ENCODE peak calls at places on chromosomes 6 and 20, in nine cellular contexts. U is GM20000; S is Panc1; L is CD4-positive, alpha-beta T cell; H is fibroblast of lung; A is fibroblast of mammary gland; Q is neural progenitor cell; F is H1; J is HFF-Myc. B is an unnamed sample.

GRCh38 chr6:75210885-75211739 is 5.3 kb upstream of the COL12A1 start:
- DNase-seq in F (no peak), J (no peak), H (peak; percentile 57), S (no peak), Q (peak; percentile 83), A (peak; percentile 78), L (peak; percentile 36), U (peak; percentile 44), B (no peak)

GRCh38 chr6:113271437-113271836 is 585.7 kb upstream of the MARCKS start:
- DNase-seq in F (no peak), A (peak; percentile 90), L (no peak), Q (no peak), J (peak; percentile 17), H (no peak), U (no peak), S (no peak), B (peak; percentile 22)

GRCh38 chr20:21315138-21315537 is 12.0 kb downstream of the XRN2 start:
- DNase-seq in U (no peak), L (no peak), H (peak; percentile 94), J (no peak), S (no peak), A (peak; percentile 90), F (no peak), Q (no peak), B (peak; percentile 56)

GRCh38 chr20:9066196-9066595 is 2.7 kb upstream of the PLCB4 start:
- DNase-seq in A (peak; percentile 54), J (no peak), H (no peak), Q (no peak), F (no peak), U (no peak), L (no peak), S (no peak), B (no peak)

GRCh38 chr6:15264902-15265761 is 19.3 kb downstream of the JARID2 start:
- DNase-seq in H (peak; percentile 74), J (no peak), U (no peak), Q (peak; percentile 77), L (no peak), S (no peak), F (no peak), A (peak; percentile 69), B (no peak)

GRCh38 chr6:153043719-153044118 is 41.2 kb upstream of the MTRF1L start:
- DNase-seq in S (no peak), L (no peak), A (no peak), Q (no peak), J (no peak), F (no peak), U (no peak), H (no peak), B (no peak)

GRCh38 chr6:44304282-44305199 is 8.6 kb downstream of the AARS2 start:
- DNase-seq in U (peak; percentile 71), S (no peak), F (no peak), H (peak; percentile 36), L (peak; percentile 19), A (peak; percentile 55), J (no peak), Q (peak; percentile 71), B (no peak)

GRCh38 chr20:49913399-49914047 is 1.8 kb downstream of the SPATA2 start:
- DNase-seq in L (no peak), J (no peak), F (no peak), Q (no peak), S (no peak), A (no peak), H (peak; percentile 32), U (no peak), B (no peak)

GRCh38 chr20:3045042-3045815 is 623 bp upstream of the MRPS26 start:
- DNase-seq in J (no peak), L (peak; percentile 24), Q (no peak), S (no peak), F (no peak), H (peak; percentile 76), U (peak; percentile 88), A (peak; percentile 79), B (no peak)

GRCh38 chr6:44452725-44453124 is 65.2 kb downstream of the CDC5L start:
- DNase-seq in A (peak; percentile 77), L (no peak), H (peak; percentile 64), U (no peak), Q (no peak), S (no peak), F (no peak), J (no peak), B (no peak)

GRCh38 chr6:139003751-139004150 is 15.7 kb upstream of the REPS1 start:
- DNase-seq in A (no peak), Q (no peak), L (no peak), U (no peak), F (no peak), J (no peak), H (no peak), S (no peak), B (no peak)

GRCh38 chr6:21384211-21384610 is 209.3 kb upstream of the SOX4 start:
- DNase-seq in H (peak; percentile 42), Q (no peak), L (no peak), U (no peak), J (no peak), A (no peak), S (no peak), F (no peak), B (no peak)

GRCh38 chr6:72832271-72832670 is 210.4 kb downstream of the KCNQ5 start:
- DNase-seq in Q (no peak), F (no peak), S (no peak), A (peak; percentile 31), H (no peak), J (no peak), U (no peak), L (no peak), B (no peak)

GRCh38 chr6:166761801-166762200 is 134.8 kb upstream of the RPS6KA2 start:
- DNase-seq in L (no peak), J (no peak), U (no peak), F (no peak), Q (no peak), A (no peak), H (no peak), S (no peak), B (no peak)

GRCh38 chr6:166765234-166765541 is 138.1 kb upstream of the RPS6KA2 start:
- DNase-seq in Q (no peak), A (no peak), J (no peak), F (no peak), H (no peak), S (no peak), U (no peak), L (no peak), B (no peak)

GRCh38 chr6:166766769-166767168 is 139.7 kb upstream of the RPS6KA2 start:
- DNase-seq in A (no peak), S (no peak), J (no peak), L (no peak), Q (no peak), F (no peak), H (no peak), U (no peak), B (no peak)

GRCh38 chr6:166764473-166765233 is 137.6 kb upstream of the RPS6KA2 start:
- DNase-seq in S (no peak), U (no peak), A (no peak), J (no peak), F (no peak), H (no peak), Q (no peak), L (no peak), B (no peak)

GRCh38 chr6:166763606-166764472 is 136.8 kb upstream of the RPS6KA2 start:
- DNase-seq in Q (no peak), L (no peak), A (no peak), F (no peak), U (no peak), J (no peak), H (no peak), S (no peak), B (no peak)
- TF ChIP-seq CTCF in Q (no peak), L (no peak), A (no peak), F (no peak), U (no peak), J (no peak), H (no peak), S (no peak), B (no peak)

DNA sequence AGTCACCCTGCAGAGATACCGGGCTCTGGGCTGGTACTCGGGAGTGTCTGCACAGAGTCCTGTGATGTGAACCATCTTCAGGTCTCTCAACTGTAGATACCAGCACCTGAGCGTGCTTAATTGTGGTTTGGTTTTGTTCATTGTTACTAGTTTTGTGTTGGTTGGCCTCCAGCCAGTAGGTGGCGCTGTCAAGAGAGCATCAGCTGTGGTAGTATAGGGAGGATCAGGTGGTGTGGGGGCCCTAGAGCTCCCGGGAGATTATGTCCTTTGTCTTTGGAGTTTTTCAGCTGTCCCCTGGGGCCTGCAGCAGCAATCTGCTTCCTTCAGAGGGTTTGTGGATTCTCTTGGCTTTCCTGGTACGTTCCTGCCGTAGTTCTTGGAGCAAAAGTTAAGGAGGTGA is 67.9 kb downstream of the CDYL start:
- DNase-seq in S (no peak), F (no peak), A (no peak), L (no peak), J (no peak), Q (no peak), H (no peak), U (no peak), B (no peak)
- TF ChIP-seq CTCF in S (peak; percentile 63), F (peak; percentile 64), A (peak; percentile 18), L (peak; percentile 26), J (peak; percentile 43), Q (peak; percentile 45), H (no peak), U (peak; percentile 4), B (no peak)

GRCh38 chr6:40536442-40536841 is 50.7 kb downstream of the LRFN2 start:
- DNase-seq in F (peak; percentile 38), U (no peak), H (no peak), S (no peak), Q (peak; percentile 53), A (no peak), J (no peak), L (no peak), B (no peak)
- TF ChIP-seq CTCF in F (peak; percentile 70), U (no peak), H (no peak), S (no peak), Q (peak; percentile 45), A (peak; percentile 4), J (peak; percentile 28), L (no peak), B (peak; percentile 3)

GRCh38 chr6:79989641-79990040 is 14.8 kb upstream of the TTK start:
- DNase-seq in J (no peak), U (no peak), Q (no peak), L (no peak), S (no peak), H (no peak), F (no peak), A (no peak), B (no peak)

GRCh38 chr6:79981647-79982046 is 22.8 kb upstream of the TTK start:
- DNase-seq in S (no peak), A (no peak), J (no peak), L (no peak), Q (no peak), U (no peak), H (no peak), F (no peak), B (no peak)

GRCh38 chr6:79985128-79985527 is 19.3 kb upstream of the TTK start:
- DNase-seq in F (no peak), L (no peak), U (no peak), Q (no peak), A (no peak), J (no peak), H (no peak), S (no peak), B (no peak)

DNA sequence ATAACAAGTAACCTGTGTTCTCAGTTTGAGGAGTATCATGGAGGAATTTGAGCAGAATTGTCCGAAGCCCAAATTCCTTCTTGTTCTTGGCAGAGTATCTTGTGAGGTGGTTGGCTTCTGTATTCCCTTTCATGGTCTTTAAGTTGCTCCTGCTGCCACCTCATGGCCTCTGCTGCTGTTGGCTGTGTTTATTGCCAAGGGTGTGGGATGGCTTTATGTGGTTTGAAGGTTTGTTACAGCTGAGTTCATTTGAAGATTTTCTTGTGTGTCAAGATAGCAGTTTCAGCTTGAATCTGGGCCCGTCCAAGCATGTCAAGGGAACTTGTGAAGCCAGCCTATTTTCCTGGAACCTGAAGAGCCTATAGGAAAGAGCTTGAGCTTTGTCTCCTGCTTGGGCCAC is 20.2 kb upstream of the TTK start:
- DNase-seq in U (no peak), F (no peak), Q (peak; percentile 10), J (peak; percentile 6), S (no peak), H (peak; percentile 70), L (no peak), A (peak; percentile 18), B (no peak)
- TF ChIP-seq CTCF in U (no peak), F (peak; percentile 36), Q (peak; percentile 20), J (no peak), S (peak; percentile 32), H (no peak), L (no peak), A (no peak), B (no peak)